ENCODE peak calls at places on chromosomes 3 and 15, in seven cellular contexts. U is iPS DF 6.9, G is ovary, B is lower lobe of right lung, O is tibial nerve, J is osteoblast, V is HCT116. K is an unnamed sample.
A peak's percentile ranks its signal among the peaks of the same experiment; 100 is the strongest.

GRCh38 chr15:88814393-88814792 is 11.2 kb downstream of the ACAN start:
- DNase-seq in G (no peak), O (no peak), U (no peak), J (no peak), B (no peak), V (no peak), K (peak; percentile 31)

GRCh38 chr3:101119535-101119934 is 126.3 kb upstream of the ABI3BP start:
- DNase-seq in V (no peak), J (peak; percentile 8), G (no peak), B (no peak), U (no peak), O (no peak), K (no peak)

GRCh38 chr3:71102111-71103039 is 481.2 kb downstream of the FOXP1 start:
- DNase-seq in V (no peak), O (no peak), J (no peak), G (no peak), U (no peak), B (no peak), K (no peak)

GRCh38 chr3:12993623-12994356 is 79.4 kb downstream of the IQSEC1 start:
- DNase-seq in V (no peak), B (peak; percentile 65), J (peak; percentile 92), G (peak; percentile 55), U (no peak), O (no peak), K (peak; percentile 55)

GRCh38 chr15:67836134-67836455 is 3.8 kb downstream of the RNU6-1 start:
- DNase-seq in V (no peak), B (no peak), J (peak; percentile 86), U (no peak), O (no peak), G (peak; percentile 32), K (no peak)

GRCh38 chr3:5072100-5072816 is 49.8 kb upstream of the ARL8B start:
- DNase-seq in B (no peak), G (no peak), V (no peak), U (no peak), O (no peak), J (no peak), K (no peak)

GRCh38 chr3:126295407-126295939 is 61.7 kb downstream of the KLF15 start:
- DNase-seq in J (no peak), B (no peak), O (no peak), G (no peak), U (no peak), V (no peak), K (no peak)

GRCh38 chr3:159765860-159766294 is 222.8 kb upstream of the IL12A start:
- DNase-seq in B (no peak), O (no peak), G (no peak), U (no peak), J (no peak), V (no peak), K (peak; percentile 89)

GRCh38 chr15:52172869-52173268 is 18.3 kb downstream of the GNB5 start:
- DNase-seq in J (no peak), G (no peak), B (no peak), U (no peak), O (no peak), V (no peak), K (no peak)

GRCh38 chr3:88009066-88009465 is 49.7 kb downstream of the CGGBP1 start:
- DNase-seq in V (no peak), B (no peak), O (no peak), J (no peak), G (no peak), U (no peak), K (no peak)

GRCh38 chr3:55818485-55818884 is 331.4 kb upstream of the WNT5A start:
- DNase-seq in J (peak; percentile 57), B (no peak), G (no peak), U (no peak), V (no peak), O (no peak), K (peak; percentile 6)

GRCh38 chr3:39264053-39264452 is 15.8 kb downstream of the CX3CR1 start:
- DNase-seq in V (no peak), U (no peak), B (no peak), O (no peak), G (no peak), J (no peak), K (no peak)

GRCh38 chr15:76674883-76675282 is 230.3 kb downstream of the SCAPER start:
- DNase-seq in V (no peak), J (no peak), O (no peak), B (no peak), U (no peak), G (no peak), K (no peak)

GRCh38 chr3:52503788-52504424 is 8.8 kb downstream of the STAB1 start:
- DNase-seq in V (no peak), O (no peak), U (no peak), G (no peak), B (no peak), J (no peak), K (no peak)

DNA sequence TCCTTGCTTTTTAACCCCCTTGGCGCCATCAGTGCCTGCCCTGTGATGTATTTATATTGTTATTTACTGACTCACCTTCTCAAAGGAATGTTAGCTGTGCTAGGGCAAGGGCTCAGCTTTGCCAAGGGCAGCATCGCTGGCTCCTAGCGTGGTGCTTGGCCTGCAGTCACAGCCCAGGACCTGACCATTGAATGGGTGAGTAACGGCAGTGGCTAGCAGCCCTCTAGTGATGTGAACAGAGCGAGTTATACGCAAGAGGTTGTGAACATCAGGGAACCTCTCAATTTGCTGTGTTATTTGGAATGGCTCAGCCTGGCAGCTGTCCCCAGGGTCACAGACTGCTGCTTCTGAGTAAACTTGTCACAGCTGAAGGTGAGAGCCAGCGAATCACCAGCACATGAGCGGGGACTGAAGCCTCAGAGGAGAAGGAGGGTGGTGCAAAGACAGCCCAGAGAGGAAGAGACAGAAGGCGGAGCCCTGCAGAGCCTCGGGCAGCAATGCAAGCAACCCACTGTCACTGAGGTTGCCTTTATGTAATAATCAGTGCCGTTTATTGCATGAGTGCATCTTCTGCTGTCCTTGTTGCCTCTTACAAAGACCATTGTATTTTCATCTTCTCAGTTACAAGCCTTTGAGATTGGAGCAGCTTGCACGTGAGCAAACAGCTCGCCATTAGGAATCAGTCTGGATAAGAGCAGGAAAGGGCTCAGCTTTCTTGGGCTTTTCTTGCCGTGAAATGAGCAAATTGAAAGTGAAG is 158.3 kb downstream of the SLCO3A1 start:
- DNase-seq in G (no peak), V (no peak), J (no peak), O (no peak), U (no peak), B (no peak), K (no peak)
- H3K4me1 ChIP-seq in G (peaks cover 12% of the 10 kb centered on the region), V (no peaks in the 10 kb centered on the region), J (peaks cover 8% of the 10 kb centered on the region), O (peaks cover 41% of the 10 kb centered on the region), U (peaks cover 4% of the 10 kb centered on the region), B (peaks cover 10% of the 10 kb centered on the region), K (no peaks in the 10 kb centered on the region)

GRCh38 chr3:177733936-177734335 is 536.7 kb upstream of the TBL1XR1 start:
- DNase-seq in G (no peak), B (no peak), U (no peak), V (no peak), J (no peak), O (no peak), K (no peak)

GRCh38 chr3:177731644-177732268 is 534.5 kb upstream of the TBL1XR1 start:
- DNase-seq in B (no peak), O (no peak), U (no peak), G (no peak), J (no peak), V (no peak), K (no peak)

GRCh38 chr3:177735441-177735840 is 538.2 kb upstream of the TBL1XR1 start:
- DNase-seq in G (no peak), J (no peak), B (no peak), O (no peak), U (no peak), V (no peak), K (no peak)

GRCh38 chr3:177729939-177730700 is 532.8 kb upstream of the TBL1XR1 start:
- DNase-seq in U (no peak), G (no peak), V (no peak), J (peak; percentile 60), O (peak; percentile 51), B (no peak), K (no peak)

DNA sequence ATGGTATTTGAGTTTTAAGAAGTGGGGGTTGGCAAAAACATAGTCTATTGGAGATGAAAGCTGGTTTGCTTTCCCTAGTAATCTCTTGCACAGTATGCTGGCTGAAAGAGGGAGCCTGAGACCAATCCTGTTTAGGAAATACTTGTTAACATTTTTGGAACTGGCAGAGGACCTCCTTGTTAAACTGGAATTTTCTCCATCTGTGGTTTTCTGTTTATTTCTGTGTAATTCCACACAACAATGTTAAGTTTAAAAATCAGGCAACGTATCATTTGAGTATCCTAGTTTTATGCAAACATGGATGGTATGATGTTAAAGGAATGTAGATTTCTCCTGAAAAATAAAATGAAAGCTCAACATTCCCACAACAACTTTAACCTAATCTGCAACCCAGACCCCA is 536.0 kb upstream of the TBL1XR1 start:
- DNase-seq in B (no peak), U (no peak), J (no peak), G (no peak), O (no peak), V (no peak), K (no peak)
- H3K9me3 ChIP-seq in B (no peaks in the 10 kb centered on the region), U (no peaks in the 10 kb centered on the region), J (no peaks in the 10 kb centered on the region), G (no peaks in the 10 kb centered on the region), O (no peaks in the 10 kb centered on the region), V (no peaks in the 10 kb centered on the region), K (no peaks in the 10 kb centered on the region)

GRCh38 chr15:80379671-80380070 is 24.5 kb upstream of the ARNT2 start:
- DNase-seq in B (no peak), U (no peak), J (no peak), G (no peak), O (no peak), V (no peak), K (no peak)
- H3K27me3 ChIP-seq in B (no peaks in the 10 kb centered on the region), U (no peaks in the 10 kb centered on the region), J (peaks cover 45% of the 10 kb centered on the region), G (no peaks in the 10 kb centered on the region), O (no peaks in the 10 kb centered on the region), V (peaks cover 26% of the 10 kb centered on the region), K (no peaks in the 10 kb centered on the region)

GRCh38 chr15:25799906-25800700 is 63.0 kb downstream of the ATP10A start:
- DNase-seq in J (peak; percentile 58), V (no peak), B (no peak), O (no peak), U (no peak), G (no peak), K (peak; percentile 90)

GRCh38 chr15:25802285-25802830 is 60.8 kb downstream of the ATP10A start:
- DNase-seq in J (peak; percentile 9), O (no peak), G (no peak), U (no peak), V (no peak), B (no peak), K (no peak)

GRCh38 chr15:25800761-25801515 is 62.2 kb downstream of the ATP10A start:
- DNase-seq in V (no peak), G (no peak), U (no peak), O (no peak), B (no peak), J (peak; percentile 27), K (no peak)

GRCh38 chr15:25803036-25803435 is 60.1 kb downstream of the ATP10A start:
- DNase-seq in J (peak; percentile 50), O (no peak), U (no peak), G (no peak), B (no peak), V (no peak), K (no peak)

DNA sequence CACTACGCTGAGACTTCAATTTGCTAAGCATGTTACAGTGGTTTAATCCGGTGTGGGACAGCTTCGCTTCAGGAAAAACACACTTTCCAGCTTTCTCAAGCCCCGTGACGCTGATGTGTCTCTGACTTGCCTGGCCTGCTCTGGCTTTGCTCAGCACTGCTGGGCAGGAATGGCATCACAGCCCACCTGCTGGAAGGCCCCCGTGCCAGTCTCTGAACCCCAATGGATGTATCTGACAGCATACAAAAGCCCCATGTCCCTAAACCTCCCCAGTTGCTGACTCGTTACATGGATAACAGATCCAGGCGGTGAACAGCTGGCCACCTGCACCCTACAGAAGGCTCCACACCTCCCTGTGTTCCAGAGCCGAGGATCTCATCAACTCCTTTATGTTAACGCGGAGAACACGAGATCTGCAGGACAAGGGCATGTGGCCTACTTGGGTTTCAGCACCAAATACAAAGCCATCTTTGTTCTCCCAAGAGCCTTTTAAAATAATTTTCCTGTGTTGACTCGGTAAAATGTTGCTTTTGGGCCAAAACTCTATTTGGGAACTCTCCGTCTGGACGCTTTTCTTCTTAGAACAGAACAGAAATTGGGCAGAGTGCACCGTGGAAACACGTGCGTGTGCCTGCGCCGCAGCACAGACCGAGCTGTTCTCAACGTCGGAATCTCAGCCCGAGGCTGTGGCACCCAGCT is 61.4 kb downstream of the ATP10A start:
- DNase-seq in G (no peak), O (no peak), U (no peak), J (peak; percentile 69), B (no peak), V (no peak), K (no peak)
- H3K4me1 ChIP-seq in G (peaks cover 11% of the 10 kb centered on the region), O (peaks cover 46% of the 10 kb centered on the region), U (peaks cover 2% of the 10 kb centered on the region), J (peaks cover 23% of the 10 kb centered on the region), B (no peaks in the 10 kb centered on the region), V (no peaks in the 10 kb centered on the region), K (peaks cover 17% of the 10 kb centered on the region)

K was measured in HAP-1.